ENCODE peak calls at places on chromosomes 11 and 22, in six cellular contexts. I is SK-N-SH, Z is M059J, S is fibroblast of pulmonary artery, W is amygdala, H is GM12865. M is an unnamed sample.

GRCh38 chr11:2797741-2798361 is 87.7 kb downstream of the CDKN1C start:
- DNase-seq in Z (no peak), H (no peak), I (no peak), S (no peak), W (no peak), M (no peak)

GRCh38 chr22:44351685-44352377 is 39.1 kb upstream of the SHISAL1 start:
- DNase-seq in S (peak), W (no peak), H (peak), Z (peak), I (peak), M (peak)

GRCh38 chr11:73053964-73054363 is 88.2 kb downstream of the FCHSD2 start:
- DNase-seq in H (no peak), Z (no peak), W (no peak), I (peak), S (peak), M (no peak)

GRCh38 chr11:12677131-12677530 is 2.9 kb downstream of the TEAD1 start:
- DNase-seq in I (peak), Z (peak), H (no peak), W (no peak), S (no peak), M (no peak)

GRCh38 chr11:29005401-29005980 is 897.3 kb downstream of the METTL15 start:
- DNase-seq in S (no peak), I (no peak), W (no peak), H (peak), Z (no peak), M (peak)

GRCh38 chr11:118245946-118246562 is 6.1 kb downstream of the MPZL3 start:
- DNase-seq in I (no peak), W (no peak), S (no peak), H (no peak), Z (no peak), M (no peak)

GRCh38 chr11:120208777-120209176 is 2.1 kb upstream of the OAF start:
- DNase-seq in Z (peak), H (no peak), I (no peak), W (no peak), S (peak), M (peak)

GRCh38 chr11:72726266-72727220 is 25.7 kb downstream of the ARAP1 start:
- DNase-seq in S (no peak), H (no peak), I (no peak), W (no peak), Z (no peak), M (no peak)

GRCh38 chr11:106959800-106960199 is 58.5 kb downstream of the GUCY1A2 start:
- DNase-seq in H (no peak), I (no peak), S (peak), Z (no peak), W (no peak), M (no peak)

GRCh38 chr11:72230764-72231365 is 6.3 kb downstream of the INPPL1 start:
- DNase-seq in I (no peak), Z (no peak), S (no peak), W (no peak), H (no peak), M (no peak)

GRCh38 chr11:66845143-66845875 is 2.1 kb downstream of the RCE1 start:
- DNase-seq in W (no peak), Z (no peak), H (no peak), S (no peak), I (no peak), M (peak)

GRCh38 chr11:7208391-7208790 is 43.3 kb upstream of the SYT9 start:
- DNase-seq in W (no peak), H (no peak), S (no peak), I (no peak), Z (no peak), M (no peak)

GRCh38 chr11:125110506-125110905 is 920 bp downstream of the TMEM218 start:
- DNase-seq in H (peak), I (no peak), S (no peak), W (no peak), Z (peak), M (peak)

GRCh38 chr11:12232819-12233601 is 122.6 kb downstream of the MICAL2 start:
- DNase-seq in Z (peak), I (no peak), S (peak), W (no peak), H (no peak), M (no peak)

GRCh38 chr11:69430566-69430965 is 50.9 kb upstream of the LINC01488 start:
- DNase-seq in W (no peak), H (no peak), I (no peak), Z (peak), S (no peak), M (no peak)

GRCh38 chr11:71222318-71223080 is 29.9 kb downstream of the SHANK2 start:
- DNase-seq in W (no peak), S (no peak), I (no peak), Z (no peak), H (no peak), M (no peak)

GRCh38 chr11:65501530-65502273 is 2.9 kb downstream of the MALAT1 start:
- DNase-seq in Z (peak), I (no peak), W (no peak), H (peak), S (peak), M (peak)

GRCh38 chr11:134569195-134569594 is 157.2 kb upstream of the B3GAT1 start:
- DNase-seq in I (no peak), Z (no peak), H (no peak), S (no peak), W (no peak), M (no peak)

GRCh38 chr11:128470081-128470480 is 117.3 kb downstream of the ETS1 start:
- DNase-seq in W (no peak), I (no peak), H (peak), Z (no peak), S (no peak), M (no peak)

GRCh38 chr11:98967005-98967404 is 53.7 kb upstream of the CNTN5 start:
- DNase-seq in S (no peak), H (no peak), I (no peak), Z (peak), W (no peak), M (no peak)

GRCh38 chr11:134882141-134882540 is 470.1 kb upstream of the B3GAT1 start:
- DNase-seq in H (no peak), W (no peak), Z (no peak), I (no peak), S (no peak), M (no peak)

GRCh38 chr11:3723014-3723708 is 52.0 kb upstream of the CHRNA10 start:
- DNase-seq in Z (peak), I (no peak), W (no peak), S (peak), H (no peak), M (peak)

GRCh38 chr22:49016909-49017768 is 810.5 kb downstream of the BRD1 start:
- DNase-seq in I (no peak), S (no peak), W (no peak), Z (no peak), H (no peak), M (no peak)

GRCh38 chr22:50551160-50551752 is 5.6 kb downstream of the KLHDC7B start:
- DNase-seq in H (no peak), I (no peak), W (no peak), S (no peak), Z (no peak), M (no peak)

GRCh38 chr11:12276831-12277475 is 100.4 kb upstream of the PARVA start:
- DNase-seq in H (no peak), S (no peak), I (no peak), W (no peak), Z (no peak), M (no peak)

GRCh38 chr22:38248280-38248679 is 24.5 kb downstream of the TMEM184B start:
- DNase-seq in W (no peak), Z (no peak), I (no peak), S (no peak), H (no peak), M (no peak)

GRCh38 chr11:42812408-42812807 is 499.4 kb upstream of the API5 start:
- DNase-seq in H (no peak), W (no peak), S (no peak), I (no peak), Z (no peak), M (no peak)

GRCh38 chr11:113874920-113875413 is 405 bp downstream of the USP28 start:
- DNase-seq in I (peak), Z (peak), H (peak), W (no peak), S (peak), M (no peak)

GRCh38 chr11:64665381-64665780 is 57.6 kb downstream of the NRXN2 start:
- DNase-seq in I (no peak), H (no peak), S (no peak), Z (no peak), W (no peak), M (no peak)

GRCh38 chr11:64710418-64711137 is 12.4 kb downstream of the NRXN2 start:
- DNase-seq in I (no peak), H (no peak), S (no peak), Z (peak), W (no peak), M (peak)

GRCh38 chr11:88307749-88308425 is 29.6 kb downstream of the CTSC start:
- DNase-seq in H (peak), W (no peak), S (no peak), Z (no peak), I (no peak), M (no peak)

GRCh38 chr22:17896552-17896951 is 122.3 kb upstream of the BID start:
- DNase-seq in Z (no peak), I (peak), H (no peak), S (peak), W (peak), M (no peak)

GRCh38 chr22:47841166-47841565 is 1078.7 kb downstream of the TBC1D22A start:
- DNase-seq in Z (no peak), W (no peak), S (no peak), H (no peak), I (no peak), M (no peak)

GRCh38 chr11:120694706-120695105 is 183.2 kb downstream of the GRIK4 start:
- DNase-seq in S (no peak), I (no peak), W (no peak), H (no peak), Z (no peak), M (peak)

GRCh38 chr11:35030716-35031213 is 108.2 kb upstream of the CD44 start:
- DNase-seq in H (peak), W (peak), Z (peak), S (peak), I (no peak), M (peak)

GRCh38 chr11:120139316-120140069 is 1.6 kb upstream of the TRIM29 start:
- DNase-seq in S (no peak), I (peak), H (no peak), Z (no peak), W (no peak), M (no peak)